ENCODE peak calls at places on chromosome 18, in four cellular contexts. T is neural progenitor cell, F is heart right ventricle, V is tibial artery. L is an unnamed sample.

GRCh38 chr18:72895548-72895947 is 27.8 kb upstream of the NETO1 start:
- DNase-seq in V (no peak), F (no peak), T (no peak), L (no peak)

GRCh38 chr18:29588446-29589100 is 1411.6 kb upstream of the CDH2 start:
- DNase-seq in T (no peak), F (no peak), V (no peak), L (no peak)

GRCh38 chr18:55095579-55095978 is 136.3 kb upstream of the CCDC68 start:
- DNase-seq in F (no peak), V (no peak), T (no peak), L (no peak)

GRCh38 chr18:73151086-73151485 is 283.3 kb upstream of the NETO1 start:
- DNase-seq in F (no peak), V (no peak), T (no peak), L (no peak)

GRCh38 chr18:79388043-79388442 is 7.7 kb upstream of the NFATC1 start:
- DNase-seq in F (no peak), T (no peak), V (peak; percentile 42), L (no peak)

GRCh38 chr18:79905389-79905911 is 46.0 kb downstream of the SLC66A2 start:
- DNase-seq in F (no peak), V (peak; percentile 51), T (no peak), L (no peak)

GRCh38 chr18:74896390-74896991 is 298.8 kb downstream of the ZNF407 start:
- DNase-seq in V (no peak), F (peak; percentile 12), T (peak; percentile 66), L (peak; percentile 29)

GRCh38 chr18:63062246-63062645 is 257.3 kb downstream of the BCL2 start:
- DNase-seq in T (no peak), V (no peak), F (no peak), L (peak; percentile 27)

GRCh38 chr18:59024829-59025228 is 114.9 kb upstream of the SEC11C start:
- DNase-seq in F (peak; percentile 51), T (no peak), V (peak; percentile 82), L (no peak)

GRCh38 chr18:2518473-2518872 is 52.8 kb downstream of the METTL4 start:
- DNase-seq in V (no peak), F (no peak), T (no peak), L (no peak)

GRCh38 chr18:14916851-14917250 is 168.9 kb downstream of the ANKRD30B start:
- DNase-seq in F (no peak), T (no peak), V (no peak), L (no peak)

GRCh38 chr18:73962251-73962650 is 185.4 kb downstream of the FBXO15 start:
- DNase-seq in T (no peak), F (no peak), V (no peak), L (peak; percentile 32)

GRCh38 chr18:51865538-51865937 is 474.5 kb upstream of the DCC start:
- DNase-seq in T (no peak), F (no peak), V (no peak), L (no peak)

GRCh38 chr18:35618703-35619102 is 37.2 kb downstream of the GALNT1 start:
- DNase-seq in T (peak; percentile 52), F (no peak), V (no peak), L (no peak)

GRCh38 chr18:62827397-62827796 is 112.1 kb downstream of the PHLPP1 start:
- DNase-seq in T (no peak), V (no peak), F (no peak), L (no peak)

GRCh38 chr18:37122877-37123276 is 293.9 kb downstream of the KIAA1328 start:
- DNase-seq in T (no peak), V (no peak), F (no peak), L (no peak)

GRCh38 chr18:74806700-74807416 is 209.2 kb downstream of the ZNF407 start:
- DNase-seq in T (no peak), F (no peak), V (no peak), L (no peak)

GRCh38 chr18:58362027-58362575 is 266.8 kb downstream of the ALPK2 start:
- DNase-seq in T (no peak), F (peak; percentile 19), V (no peak), L (no peak)

GRCh38 chr18:7904529-7904928 is 337.4 kb downstream of the PTPRM start:
- DNase-seq in F (no peak), V (no peak), T (no peak), L (no peak)

GRCh38 chr18:46156838-46157237 is 52.7 kb downstream of the HAUS1 start:
- DNase-seq in F (no peak), T (no peak), V (no peak), L (no peak)

GRCh38 chr18:33854086-33854826 is 276.2 kb downstream of the ASXL3 start:
- DNase-seq in T (no peak), F (no peak), V (no peak), L (no peak)

GRCh38 chr18:56322403-56322802 is 316.0 kb downstream of the TXNL1 start:
- DNase-seq in T (peak; percentile 32), V (no peak), F (peak; percentile 38), L (no peak)

GRCh38 chr18:53153281-53153680 is 813.3 kb downstream of the DCC start:
- DNase-seq in F (no peak), T (peak; percentile 44), V (no peak), L (peak; percentile 42)
- TF ChIP-seq CTCF in F (peak; percentile 23), T (peak; percentile 67), V (no peak), L (peak; percentile 61)

GRCh38 chr18:69866250-69866649 is 81.4 kb downstream of the CD226 start:
- DNase-seq in V (no peak), F (no peak), T (no peak), L (no peak)

DNA sequence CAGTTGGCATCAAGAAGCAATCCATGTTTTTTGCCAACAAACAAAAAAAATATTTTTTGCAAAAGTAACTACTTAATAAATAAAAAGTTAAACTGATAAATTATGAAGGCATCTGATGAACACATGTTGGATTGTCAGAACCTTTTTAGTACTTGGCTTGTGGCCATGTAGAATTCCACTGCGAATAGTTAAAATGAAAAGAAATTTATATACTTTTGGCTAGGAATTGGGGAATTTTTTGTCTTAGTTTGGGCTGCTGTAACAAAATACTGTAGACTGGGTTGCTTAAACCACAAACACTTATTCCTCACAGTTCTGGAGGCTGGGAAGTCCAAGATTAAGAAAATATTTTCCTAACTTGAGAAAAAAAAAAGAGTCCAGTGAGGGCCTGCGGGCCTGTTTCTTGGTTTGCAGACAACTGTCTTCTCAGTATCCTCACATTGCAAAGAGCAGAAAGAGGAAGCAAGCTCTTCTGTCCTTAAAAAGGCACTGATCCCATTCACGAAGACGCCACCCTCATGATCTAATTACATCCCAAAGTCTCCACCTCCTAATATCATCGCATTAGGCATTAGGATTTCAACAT is 81.9 kb downstream of the CD226 start:
- DNase-seq in V (no peak), F (no peak), T (no peak), L (no peak)
- TF ChIP-seq CTCF in V (no peak), F (no peak), T (no peak), L (no peak)

DNA sequence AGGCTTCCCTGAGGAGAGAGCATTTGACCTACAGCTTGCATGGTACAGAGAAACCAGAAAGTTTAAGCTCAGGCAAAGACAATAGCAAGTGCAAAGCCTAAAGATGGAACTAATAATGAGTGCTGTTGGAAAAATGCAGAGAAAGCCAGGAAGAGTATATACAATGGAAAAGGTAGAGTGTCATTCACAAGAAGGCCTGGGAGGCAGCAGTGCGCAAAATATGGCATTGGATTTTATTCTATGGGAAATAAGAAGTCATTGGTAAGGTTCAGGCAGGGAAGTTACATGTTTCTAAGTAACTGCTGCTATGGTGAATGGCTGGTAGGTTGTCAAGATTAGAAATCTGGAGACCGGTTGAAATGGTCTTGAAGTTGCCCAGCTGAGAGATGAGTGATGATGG is 2167.3 kb upstream of the CELF4 start:
- DNase-seq in V (no peak), T (no peak), F (no peak), L (no peak)
- TF ChIP-seq CTCF in V (no peak), T (peak; percentile 27), F (no peak), L (no peak)

DNA sequence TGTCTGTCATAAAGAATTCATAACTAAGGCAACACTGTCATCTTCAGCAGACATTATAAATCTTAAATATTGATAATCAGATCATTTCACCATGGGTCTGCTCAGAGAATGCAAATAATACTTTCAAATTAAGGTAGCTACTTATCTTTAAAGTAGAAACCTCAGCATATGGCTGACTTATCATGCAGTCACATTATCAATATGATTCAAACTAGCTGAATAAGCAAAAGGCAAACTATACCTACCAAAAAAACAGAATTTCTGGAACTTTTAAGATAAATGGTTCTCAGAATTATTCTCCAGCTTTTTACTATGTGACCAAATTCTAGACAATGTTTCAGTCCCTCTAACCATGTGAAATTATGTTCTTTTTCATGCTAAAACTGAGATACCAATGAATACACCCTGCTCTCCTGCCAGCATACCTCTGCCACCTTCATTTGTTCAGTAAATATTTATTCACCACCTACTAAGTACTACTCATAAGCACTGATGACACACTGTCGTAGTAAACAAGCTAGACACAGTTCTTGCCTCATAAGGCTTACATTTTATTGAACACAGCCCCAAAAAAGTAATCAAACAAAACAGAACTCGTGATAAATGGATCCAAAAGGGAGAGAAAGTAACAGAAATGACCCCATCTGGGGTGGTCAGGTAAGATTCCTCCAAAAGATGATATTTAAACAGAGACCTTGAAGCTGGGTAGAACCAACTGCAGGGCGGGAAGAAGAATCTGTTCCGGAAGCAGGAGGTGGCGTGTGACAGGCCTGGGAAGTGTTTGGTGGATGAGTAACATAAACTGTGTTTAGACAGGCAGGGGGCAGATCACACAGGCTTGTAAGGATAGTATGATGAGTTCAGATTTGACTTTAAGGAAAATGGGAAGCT is 17.7 kb downstream of the SPIRE1 start:
- DNase-seq in F (peak; percentile 22), T (no peak), V (no peak), L (no peak)
- TF ChIP-seq CTCF in F (peak; percentile 33), T (no peak), V (no peak), L (no peak)

DNA sequence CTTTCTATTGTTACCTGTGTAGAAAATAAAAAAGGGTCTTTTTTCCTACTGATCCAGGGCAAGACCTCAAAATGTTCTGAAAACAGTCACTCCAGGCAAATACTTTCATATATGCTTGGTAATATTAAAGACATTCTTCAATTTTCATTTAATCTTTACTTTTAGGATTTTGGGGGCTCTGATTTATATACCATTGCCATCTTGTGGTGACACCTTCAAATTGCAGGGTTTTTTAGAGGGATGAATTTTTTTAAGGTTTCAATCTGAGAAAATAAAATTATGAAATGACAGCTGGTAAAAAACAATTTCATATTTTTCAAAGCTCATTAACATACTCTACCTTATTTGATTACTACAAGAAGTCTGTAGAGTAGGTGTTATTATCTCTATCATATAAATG is 26.8 kb downstream of the MAPK4 start:
- DNase-seq in F (no peak), T (no peak), V (no peak), L (peak; percentile 2)
- TF ChIP-seq CTCF in F (no peak), T (peak; percentile 61), V (peak; percentile 13), L (peak; percentile 21)

DNA sequence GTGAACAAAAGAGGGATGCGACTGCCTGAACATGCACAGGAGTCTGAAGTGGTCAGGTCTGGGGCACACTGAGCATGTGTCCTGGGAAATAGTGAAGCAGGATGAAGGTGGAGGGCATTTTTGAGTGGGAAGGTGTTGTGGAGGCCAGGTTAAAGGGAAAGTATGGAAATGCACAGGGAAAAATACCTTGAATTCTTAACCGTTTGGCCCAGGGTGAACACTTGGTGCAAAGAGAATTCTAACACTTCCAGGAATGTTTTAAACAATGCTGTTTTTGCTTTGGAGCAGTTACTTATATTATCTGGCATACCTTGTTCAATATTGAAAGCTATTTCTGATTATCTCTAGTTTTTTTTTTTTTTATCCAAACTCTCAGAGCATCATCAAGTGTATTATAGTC is 623.5 kb downstream of the DCC start:
- DNase-seq in F (no peak), T (no peak), V (no peak), L (no peak)
- TF ChIP-seq CTCF in F (no peak), T (no peak), V (no peak), L (no peak)